ENCODE peak calls at places on chromosomes 1 and 21, in five cellular contexts. D is stomach, X is transverse colon, R is spleen, L is GM12891. B is an unnamed sample.

GRCh38 chr1:204826970-204827369 is 43.7 kb upstream of the NFASC start:
- DNase-seq in R (no peak), L (peak; percentile 37), X (no peak), D (no peak), B (no peak)

GRCh38 chr1:109761227-109762038 is 2.3 kb downstream of the EPS8L3 start:
- DNase-seq in L (no peak), R (peak; percentile 65), X (peak; percentile 15), D (peak; percentile 22), B (no peak)

GRCh38 chr1:66412689-66413088 is 121.3 kb upstream of the SGIP1 start:
- DNase-seq in R (no peak), X (no peak), D (no peak), L (no peak), B (no peak)

GRCh38 chr1:24586119-24586518 is 30.2 kb downstream of the NCMAP start:
- DNase-seq in D (no peak), L (no peak), R (no peak), X (no peak), B (no peak)

GRCh38 chr1:54798206-54798605 is 2.9 kb downstream of the TTC22 start:
- DNase-seq in D (no peak), R (peak; percentile 54), L (no peak), X (peak; percentile 69), B (no peak)

GRCh38 chr1:40032240-40032891 is 8.2 kb upstream of the CAP1 start:
- DNase-seq in R (no peak), L (no peak), D (peak; percentile 66), X (peak; percentile 72), B (peak; percentile 48)

GRCh38 chr1:25780318-25781129 is 19.5 kb upstream of the SELENON start:
- DNase-seq in D (peak; percentile 40), L (no peak), X (peak; percentile 39), R (no peak), B (no peak)

GRCh38 chr1:225427249-225428065 is at the start of gene LBR:
- DNase-seq in X (peak; percentile 41), L (peak; percentile 47), R (peak; percentile 93), D (peak; percentile 44), B (no peak)

GRCh38 chr1:204266504-204267034 is 52.8 kb upstream of the GOLT1A start:
- DNase-seq in R (peak; percentile 16), X (peak; percentile 64), D (peak; percentile 60), L (no peak), B (no peak)

GRCh38 chr1:233828480-233828879 is 76.0 kb upstream of the SLC35F3 start:
- DNase-seq in X (no peak), D (no peak), L (no peak), R (no peak), B (no peak)

GRCh38 chr1:15997076-15997585 is 6.9 kb upstream of the SRARP start:
- DNase-seq in D (no peak), X (no peak), L (no peak), R (peak; percentile 63), B (no peak)

GRCh38 chr1:207811920-207812720 is 60.3 kb downstream of the CD46 start:
- DNase-seq in R (no peak), X (no peak), D (peak; percentile 82), L (no peak), B (no peak)

GRCh38 chr1:234586892-234587445 is 23.0 kb downstream of the IRF2BP2 start:
- DNase-seq in D (no peak), R (no peak), L (no peak), X (no peak), B (no peak)

GRCh38 chr1:199794105-199794863 is 233.2 kb upstream of the NR5A2 start:
- DNase-seq in D (no peak), R (no peak), X (no peak), L (no peak), B (no peak)

GRCh38 chr1:230243583-230244377 is 176.7 kb downstream of the GALNT2 start:
- DNase-seq in R (no peak), X (no peak), L (no peak), D (no peak), B (no peak)

GRCh38 chr1:168081373-168082007 is 55.2 kb downstream of the GPR161 start:
- DNase-seq in X (no peak), R (no peak), L (no peak), D (no peak), B (no peak)

GRCh38 chr1:235102993-235103411 is 25.6 kb downstream of the TOMM20 start:
- DNase-seq in X (peak; percentile 56), D (no peak), L (no peak), R (no peak), B (no peak)

GRCh38 chr1:119885903-119886783 is 10.2 kb downstream of the ADAM30 start:
- DNase-seq in D (peak; percentile 74), L (peak; percentile 24), R (peak; percentile 81), X (peak; percentile 69), B (peak; percentile 18)

GRCh38 chr1:43229831-43230780 is 39.7 kb upstream of the TMEM125 start:
- DNase-seq in X (no peak), D (no peak), R (no peak), L (no peak), B (no peak)

GRCh38 chr1:21781971-21782867 is 730 bp downstream of the USP48 start:
- DNase-seq in R (no peak), L (no peak), D (peak; percentile 56), X (peak; percentile 63), B (no peak)

GRCh38 chr1:208942394-208942793 is 641.1 kb upstream of the CAMK1G start:
- DNase-seq in X (no peak), L (no peak), D (no peak), R (no peak), B (no peak)

GRCh38 chr1:115307621-115308020 is 30.4 kb downstream of the NGF start:
- DNase-seq in X (no peak), D (no peak), L (no peak), R (no peak), B (no peak)

GRCh38 chr1:38905985-38906384 is 24.6 kb upstream of the GJA9 start:
- DNase-seq in R (no peak), X (no peak), L (no peak), D (no peak), B (no peak)

GRCh38 chr1:7954683-7955082 is 6.8 kb upstream of the PARK7 start:
- DNase-seq in R (no peak), X (no peak), D (no peak), L (no peak), B (no peak)

GRCh38 chr1:64167176-64167575 is 36.2 kb upstream of the UBE2U start:
- DNase-seq in D (no peak), L (no peak), X (no peak), R (no peak), B (no peak)

GRCh38 chr1:110212165-110213142 is 2.3 kb downstream of the KCNC4 start:
- DNase-seq in L (no peak), X (no peak), D (no peak), R (no peak), B (no peak)

GRCh38 chr1:23639460-23639859 is 52.1 kb upstream of the RPL11 start:
- DNase-seq in D (no peak), R (no peak), L (no peak), X (no peak), B (no peak)

GRCh38 chr1:98709906-98710305 is 48.4 kb downstream of the SNX7 start:
- DNase-seq in R (no peak), D (no peak), X (no peak), L (no peak), B (no peak)

GRCh38 chr1:169348356-169349036 is 19.1 kb downstream of the NME7 start:
- DNase-seq in D (no peak), R (no peak), L (no peak), X (no peak), B (no peak)

GRCh38 chr1:9890224-9890731 is 19.8 kb downstream of the CTNNBIP1 start:
- DNase-seq in D (peak; percentile 64), R (no peak), X (peak; percentile 22), L (no peak), B (no peak)

GRCh38 chr1:169025412-169025811 is 81.1 kb upstream of the ATP1B1 start:
- DNase-seq in L (no peak), X (no peak), D (no peak), R (no peak), B (no peak)

GRCh38 chr1:105210747-105211146 is 1461.0 kb downstream of the AMY1C start:
- DNase-seq in D (no peak), X (no peak), R (no peak), L (no peak), B (no peak)

GRCh38 chr21:26818911-26819310 is 26.3 kb downstream of the ADAMTS1 start:
- DNase-seq in L (no peak), X (no peak), D (no peak), R (no peak), B (no peak)

GRCh38 chr1:234933475-234933874 is 195.2 kb downstream of the TOMM20 start:
- DNase-seq in X (no peak), L (no peak), R (peak; percentile 84), D (peak; percentile 61), B (no peak)

GRCh38 chr1:205506409-205507196 is 2.1 kb downstream of the CDK18 start:
- DNase-seq in X (no peak), R (no peak), D (no peak), L (no peak), B (no peak)

GRCh38 chr1:29349871-29350491 is 113.7 kb downstream of the PTPRU start:
- DNase-seq in R (no peak), X (no peak), D (no peak), L (no peak), B (no peak)

GRCh38 chr1:244427647-244428046 is 24.1 kb downstream of the ADSS2 start:
- DNase-seq in L (no peak), X (no peak), D (no peak), R (no peak), B (no peak)
- TF ChIP-seq POLR2AphosphoS5 in L (no peak), X (no peak), D (no peak), R (no peak), B (no peak)

DNA sequence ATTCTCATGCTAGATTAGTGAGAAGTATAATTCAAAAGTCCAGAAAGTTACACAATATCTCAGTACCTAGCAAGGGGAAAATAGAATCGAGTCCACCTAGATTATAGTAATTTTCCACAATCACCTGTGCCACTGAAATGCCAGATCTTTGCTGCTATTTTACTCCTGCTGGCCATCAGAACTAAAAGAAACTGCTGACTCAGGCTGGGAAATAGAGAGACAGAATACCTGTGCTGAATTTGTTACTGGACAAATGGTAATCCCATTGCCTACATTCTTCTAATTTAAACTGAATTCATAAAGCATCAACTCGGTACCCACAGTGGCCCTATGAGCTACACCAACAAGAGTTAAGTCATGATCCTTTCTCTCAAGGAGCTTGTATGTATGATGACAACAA is 55.0 kb downstream of the USH2A start:
- DNase-seq in R (no peak), D (no peak), L (no peak), X (no peak), B (no peak)
- TF ChIP-seq POLR2AphosphoS5 in R (no peak), D (no peak), L (no peak), X (no peak), B (no peak)

GRCh38 chr1:93447481-93448291 is at the start of gene FNBP1L:
- DNase-seq in L (peak; percentile 48), R (peak; percentile 90), D (peak; percentile 81), X (peak; percentile 84), B (no peak)
- TF ChIP-seq POLR2AphosphoS5 in L (no peak), R (peak; percentile 46), D (no peak), X (peak; percentile 84), B (peak; percentile 50)

DNA sequence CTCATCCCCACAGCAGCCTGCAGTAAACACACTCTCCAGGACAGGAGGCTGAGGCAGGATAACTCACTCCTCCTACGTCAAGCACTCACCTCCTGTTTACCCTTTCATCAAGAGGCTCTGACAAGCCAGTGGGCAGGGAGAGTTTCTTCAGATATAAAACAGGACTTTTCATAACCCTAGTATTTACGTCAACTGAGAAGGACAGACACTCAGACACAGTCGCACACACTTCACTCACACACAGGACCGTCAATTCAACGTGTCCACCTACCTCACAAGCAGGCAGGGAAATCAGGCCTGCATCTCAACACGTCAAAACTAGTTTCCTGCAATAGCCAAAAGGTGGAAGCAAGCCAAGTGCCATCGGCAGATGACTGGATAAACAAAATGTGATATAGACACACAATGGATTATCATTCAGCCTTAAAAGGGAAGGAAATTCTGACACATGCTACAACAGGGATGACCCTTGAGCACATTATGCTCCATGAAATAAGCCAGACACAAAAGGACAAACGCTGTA is 48.6 kb downstream of the ITPKB start:
- DNase-seq in R (no peak), X (no peak), L (no peak), D (no peak), B (no peak)
- TF ChIP-seq POLR2AphosphoS5 in R (peak; percentile 78), X (peak; percentile 56), L (no peak), D (peak; percentile 87), B (no peak)

B was measured in Panc1.